ENCODE peak calls at places on chromosomes 6 and 20, in five cellular contexts. One of them, this sample, is unnamed.

GRCh38 chr6:81878479-81878878 is 126.0 kb upstream of the TENT5A start:
- DNase-seq in astrocyte: no peak
- DNase-seq in fibroblast of lung: no peak
- DNase-seq in lung: no peak
- DNase-seq in CD8-positive, alpha-beta memory T cell: no peak
- DNase-seq in this sample: no peak

GRCh38 chr6:17178301-17178700 is 76.5 kb downstream of the STMND1 start:
- DNase-seq in fibroblast of lung: no peak
- DNase-seq in astrocyte: no peak
- DNase-seq in CD8-positive, alpha-beta memory T cell: no peak
- DNase-seq in lung: no peak
- DNase-seq in this sample: no peak

GRCh38 chr6:20409427-20409971 is 7.8 kb downstream of the E2F3 start:
- DNase-seq in lung: no peak
- DNase-seq in astrocyte: no peak
- DNase-seq in fibroblast of lung: peak
- DNase-seq in CD8-positive, alpha-beta memory T cell: no peak
- DNase-seq in this sample: no peak

GRCh38 chr20:43667341-43668132 is 623 bp downstream of the MYBL2 start:
- DNase-seq in fibroblast of lung: peak
- DNase-seq in CD8-positive, alpha-beta memory T cell: peak
- DNase-seq in astrocyte: no peak
- DNase-seq in lung: no peak
- DNase-seq in this sample: no peak

GRCh38 chr20:29302979-29303644 is 1954.4 kb upstream of the DEFB115 start:
- DNase-seq in astrocyte: no peak
- DNase-seq in fibroblast of lung: no peak
- DNase-seq in CD8-positive, alpha-beta memory T cell: no peak
- DNase-seq in lung: no peak
- DNase-seq in this sample: no peak

GRCh38 chr6:38567436-38567835 is 72.3 kb downstream of the BTBD9 start:
- DNase-seq in CD8-positive, alpha-beta memory T cell: no peak
- DNase-seq in lung: peak
- DNase-seq in astrocyte: peak
- DNase-seq in fibroblast of lung: peak
- DNase-seq in this sample: peak

GRCh38 chr6:122400467-122401089 is 1.1 kb downstream of the HSF2 start:
- DNase-seq in CD8-positive, alpha-beta memory T cell: no peak
- DNase-seq in lung: no peak
- DNase-seq in fibroblast of lung: no peak
- DNase-seq in astrocyte: no peak
- DNase-seq in this sample: no peak

GRCh38 chr20:56607061-56607704 is 21.9 kb upstream of the TFAP2C start:
- DNase-seq in lung: no peak
- DNase-seq in astrocyte: no peak
- DNase-seq in fibroblast of lung: no peak
- DNase-seq in CD8-positive, alpha-beta memory T cell: no peak
- DNase-seq in this sample: no peak

GRCh38 chr6:30964075-30964474 is 19.4 kb upstream of the MUC21 start:
- DNase-seq in CD8-positive, alpha-beta memory T cell: no peak
- DNase-seq in lung: no peak
- DNase-seq in astrocyte: peak
- DNase-seq in fibroblast of lung: peak
- DNase-seq in this sample: no peak

GRCh38 chr6:45709834-45710233 is 305.8 kb downstream of the CLIC5 start:
- DNase-seq in astrocyte: no peak
- DNase-seq in CD8-positive, alpha-beta memory T cell: no peak
- DNase-seq in lung: no peak
- DNase-seq in fibroblast of lung: no peak
- DNase-seq in this sample: no peak

DNA sequence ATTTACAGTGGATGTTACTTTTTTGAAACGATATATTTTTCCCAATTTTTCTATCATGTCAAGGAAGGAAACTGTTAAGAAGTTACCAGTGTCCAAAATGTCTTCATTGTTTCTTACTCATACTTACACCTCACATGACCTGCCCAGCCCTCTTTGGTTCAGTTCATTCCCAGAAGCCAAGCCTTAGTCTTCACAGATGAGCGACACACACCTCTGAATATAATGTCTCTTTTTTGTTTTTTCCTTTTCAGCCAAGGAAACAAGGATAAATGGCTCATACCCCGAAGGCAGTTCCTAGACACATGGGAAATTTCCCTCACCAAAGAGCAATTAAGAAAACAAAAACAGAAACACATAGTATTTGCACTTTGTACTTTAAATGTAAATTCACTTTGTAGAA is 225.2 kb downstream of the SMOC2 start:
- DNase-seq in lung: no peak
- DNase-seq in fibroblast of lung: no peak
- DNase-seq in astrocyte: no peak
- DNase-seq in CD8-positive, alpha-beta memory T cell: no peak
- DNase-seq in this sample: no peak
- H3K27ac ChIP-seq in lung: no peak
- H3K27ac ChIP-seq in fibroblast of lung: no peak
- H3K27ac ChIP-seq in astrocyte: no peak
- H3K27ac ChIP-seq in CD8-positive, alpha-beta memory T cell: no peak
- H3K27ac ChIP-seq in this sample: no peak

DNA sequence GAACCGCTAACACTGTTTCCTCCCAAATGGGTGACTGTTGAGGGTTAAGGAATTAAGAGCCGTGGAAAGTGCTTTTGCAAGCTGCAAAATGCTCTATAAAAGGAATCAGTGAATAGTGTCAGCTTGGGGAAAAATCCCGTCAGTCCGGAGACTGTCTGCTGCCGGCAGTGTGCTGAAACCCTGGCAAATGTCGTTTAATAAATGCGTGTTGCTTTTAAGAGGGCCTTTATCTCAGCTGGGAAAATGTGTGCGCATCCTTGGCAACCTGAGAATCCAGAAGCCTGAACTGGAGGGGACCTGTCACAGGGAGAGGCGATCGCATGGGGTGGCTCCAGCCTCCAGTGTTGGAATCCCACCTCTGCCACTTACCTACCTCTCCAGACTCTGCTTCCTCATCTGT is 9.8 kb downstream of the SIRPA start:
- DNase-seq in lung: no peak
- DNase-seq in CD8-positive, alpha-beta memory T cell: no peak
- DNase-seq in astrocyte: no peak
- DNase-seq in fibroblast of lung: no peak
- DNase-seq in this sample: no peak
- H3K27ac ChIP-seq in lung: no peak
- H3K27ac ChIP-seq in CD8-positive, alpha-beta memory T cell: no peak
- H3K27ac ChIP-seq in astrocyte: no peak
- H3K27ac ChIP-seq in fibroblast of lung: no peak
- H3K27ac ChIP-seq in this sample: no peak

GRCh38 chr6:44043036-44043478 is 84.2 kb downstream of the MRPL14 start:
- DNase-seq in astrocyte: no peak
- DNase-seq in fibroblast of lung: no peak
- DNase-seq in CD8-positive, alpha-beta memory T cell: peak
- DNase-seq in lung: no peak
- DNase-seq in this sample: no peak
- H3K27ac ChIP-seq in astrocyte: peak
- H3K27ac ChIP-seq in fibroblast of lung: peak
- H3K27ac ChIP-seq in CD8-positive, alpha-beta memory T cell: peak
- H3K27ac ChIP-seq in lung: no peak
- H3K27ac ChIP-seq in this sample: peak

GRCh38 chr20:17808782-17809181 is 109.0 kb downstream of the BANF2 start:
- DNase-seq in lung: no peak
- DNase-seq in fibroblast of lung: no peak
- DNase-seq in astrocyte: no peak
- DNase-seq in CD8-positive, alpha-beta memory T cell: no peak
- DNase-seq in this sample: no peak
- H3K27ac ChIP-seq in lung: peak
- H3K27ac ChIP-seq in fibroblast of lung: peak
- H3K27ac ChIP-seq in astrocyte: no peak
- H3K27ac ChIP-seq in CD8-positive, alpha-beta memory T cell: no peak
- H3K27ac ChIP-seq in this sample: no peak

GRCh38 chr6:131331146-131331545 is 195.9 kb downstream of the AKAP7 start:
- DNase-seq in fibroblast of lung: peak
- DNase-seq in astrocyte: peak
- DNase-seq in CD8-positive, alpha-beta memory T cell: no peak
- DNase-seq in lung: peak
- DNase-seq in this sample: no peak
- H3K27ac ChIP-seq in fibroblast of lung: no peak
- H3K27ac ChIP-seq in astrocyte: no peak
- H3K27ac ChIP-seq in CD8-positive, alpha-beta memory T cell: no peak
- H3K27ac ChIP-seq in lung: peak
- H3K27ac ChIP-seq in this sample: no peak

GRCh38 chr6:158109744-158110143 is 58.3 kb downstream of the SERAC1 start:
- DNase-seq in lung: no peak
- DNase-seq in fibroblast of lung: no peak
- DNase-seq in astrocyte: no peak
- DNase-seq in CD8-positive, alpha-beta memory T cell: no peak
- DNase-seq in this sample: no peak
- H3K27ac ChIP-seq in lung: no peak
- H3K27ac ChIP-seq in fibroblast of lung: no peak
- H3K27ac ChIP-seq in astrocyte: no peak
- H3K27ac ChIP-seq in CD8-positive, alpha-beta memory T cell: no peak
- H3K27ac ChIP-seq in this sample: no peak

This sample was measured in brain microvascular endothelial cell.